ENCODE peak calls at places on chromosomes 3 and 15, in five cellular contexts. One of them, this sample, is unnamed.

GRCh38 chr3:47381317-47382157 is 716 bp downstream of the PTPN23 start:
- DNase-seq in GM20000: peak
- DNase-seq in CD8-positive, alpha-beta T cell: peak
- DNase-seq in CD4-positive, alpha-beta T cell: peak
- DNase-seq in lower leg skin: peak
- DNase-seq in this sample: peak

GRCh38 chr15:25181290-25182097 is 226.7 kb downstream of the SNRPN start:
- DNase-seq in lower leg skin: no peak
- DNase-seq in CD4-positive, alpha-beta T cell: no peak
- DNase-seq in CD8-positive, alpha-beta T cell: no peak
- DNase-seq in GM20000: no peak
- DNase-seq in this sample: no peak

GRCh38 chr15:73081321-73081958 is 29.2 kb downstream of the NEO1 start:
- DNase-seq in CD8-positive, alpha-beta T cell: no peak
- DNase-seq in lower leg skin: peak
- DNase-seq in GM20000: peak
- DNase-seq in CD4-positive, alpha-beta T cell: no peak
- DNase-seq in this sample: peak

GRCh38 chr15:48625126-48625525 is 20.4 kb downstream of the FBN1 start:
- DNase-seq in CD8-positive, alpha-beta T cell: no peak
- DNase-seq in lower leg skin: no peak
- DNase-seq in CD4-positive, alpha-beta T cell: no peak
- DNase-seq in GM20000: no peak
- DNase-seq in this sample: no peak

GRCh38 chr15:56245871-56246814 is 2.5 kb upstream of the RFX7 start:
- DNase-seq in GM20000: peak
- DNase-seq in CD8-positive, alpha-beta T cell: peak
- DNase-seq in lower leg skin: peak
- DNase-seq in CD4-positive, alpha-beta T cell: peak
- DNase-seq in this sample: peak

GRCh38 chr3:193548406-193548805 is 6.3 kb downstream of the ATP13A4 start:
- DNase-seq in GM20000: no peak
- DNase-seq in lower leg skin: no peak
- DNase-seq in CD4-positive, alpha-beta T cell: no peak
- DNase-seq in CD8-positive, alpha-beta T cell: no peak
- DNase-seq in this sample: no peak

GRCh38 chr3:157152930-157153329 is 7.0 kb downstream of the CCNL1 start:
- DNase-seq in CD8-positive, alpha-beta T cell: no peak
- DNase-seq in GM20000: no peak
- DNase-seq in lower leg skin: no peak
- DNase-seq in CD4-positive, alpha-beta T cell: no peak
- DNase-seq in this sample: no peak

GRCh38 chr3:127652246-127652995 is 20.3 kb upstream of the ABTB1 start:
- DNase-seq in lower leg skin: no peak
- DNase-seq in CD4-positive, alpha-beta T cell: no peak
- DNase-seq in GM20000: peak
- DNase-seq in CD8-positive, alpha-beta T cell: no peak
- DNase-seq in this sample: peak

GRCh38 chr3:7506606-7507180 is 645.8 kb downstream of the GRM7 start:
- DNase-seq in lower leg skin: no peak
- DNase-seq in CD8-positive, alpha-beta T cell: no peak
- DNase-seq in GM20000: no peak
- DNase-seq in CD4-positive, alpha-beta T cell: no peak
- DNase-seq in this sample: no peak

GRCh38 chr3:131231710-131232348 is 149.7 kb upstream of the NUDT16 start:
- DNase-seq in CD8-positive, alpha-beta T cell: no peak
- DNase-seq in GM20000: no peak
- DNase-seq in lower leg skin: no peak
- DNase-seq in CD4-positive, alpha-beta T cell: no peak
- DNase-seq in this sample: no peak

GRCh38 chr15:56964182-56964581 is 45.7 kb downstream of the TCF12 start:
- DNase-seq in CD4-positive, alpha-beta T cell: no peak
- DNase-seq in GM20000: no peak
- DNase-seq in lower leg skin: no peak
- DNase-seq in CD8-positive, alpha-beta T cell: no peak
- DNase-seq in this sample: no peak

GRCh38 chr3:129597792-129598381 is 8.6 kb downstream of the PLXND1 start:
- DNase-seq in CD8-positive, alpha-beta T cell: no peak
- DNase-seq in GM20000: no peak
- DNase-seq in lower leg skin: no peak
- DNase-seq in CD4-positive, alpha-beta T cell: no peak
- DNase-seq in this sample: no peak

GRCh38 chr3:127375151-127375937 is 87.5 kb upstream of the PRR20G start:
- DNase-seq in lower leg skin: no peak
- DNase-seq in GM20000: no peak
- DNase-seq in CD8-positive, alpha-beta T cell: no peak
- DNase-seq in CD4-positive, alpha-beta T cell: no peak
- DNase-seq in this sample: no peak

GRCh38 chr15:87680200-87680599 is 576.3 kb downstream of the NTRK3 start:
- DNase-seq in lower leg skin: no peak
- DNase-seq in CD4-positive, alpha-beta T cell: no peak
- DNase-seq in GM20000: no peak
- DNase-seq in CD8-positive, alpha-beta T cell: no peak
- DNase-seq in this sample: no peak

GRCh38 chr3:194860725-194861124 is 175.0 kb downstream of the FAM43A start:
- DNase-seq in CD8-positive, alpha-beta T cell: no peak
- DNase-seq in CD4-positive, alpha-beta T cell: no peak
- DNase-seq in GM20000: no peak
- DNase-seq in lower leg skin: no peak
- DNase-seq in this sample: no peak

GRCh38 chr3:145272684-145273083 is 888.3 kb downstream of the PLOD2 start:
- DNase-seq in lower leg skin: no peak
- DNase-seq in CD4-positive, alpha-beta T cell: no peak
- DNase-seq in GM20000: no peak
- DNase-seq in CD8-positive, alpha-beta T cell: no peak
- DNase-seq in this sample: no peak

GRCh38 chr3:116337229-116337628 is 108.1 kb downstream of the LSAMP start:
- DNase-seq in CD4-positive, alpha-beta T cell: no peak
- DNase-seq in GM20000: no peak
- DNase-seq in lower leg skin: no peak
- DNase-seq in CD8-positive, alpha-beta T cell: no peak
- DNase-seq in this sample: no peak
- TF ChIP-seq CTCF in CD4-positive, alpha-beta T cell: no peak
- TF ChIP-seq CTCF in GM20000: no peak
- TF ChIP-seq CTCF in lower leg skin: no peak
- TF ChIP-seq CTCF in CD8-positive, alpha-beta T cell: no peak
- TF ChIP-seq CTCF in this sample: peak

GRCh38 chr15:51735211-51735610 is 2.2 kb downstream of the LYSMD2 start:
- DNase-seq in CD8-positive, alpha-beta T cell: no peak
- DNase-seq in GM20000: no peak
- DNase-seq in lower leg skin: no peak
- DNase-seq in CD4-positive, alpha-beta T cell: no peak
- DNase-seq in this sample: no peak
- TF ChIP-seq CTCF in CD8-positive, alpha-beta T cell: peak
- TF ChIP-seq CTCF in GM20000: no peak
- TF ChIP-seq CTCF in lower leg skin: no peak
- TF ChIP-seq CTCF in CD4-positive, alpha-beta T cell: no peak
- TF ChIP-seq CTCF in this sample: no peak

DNA sequence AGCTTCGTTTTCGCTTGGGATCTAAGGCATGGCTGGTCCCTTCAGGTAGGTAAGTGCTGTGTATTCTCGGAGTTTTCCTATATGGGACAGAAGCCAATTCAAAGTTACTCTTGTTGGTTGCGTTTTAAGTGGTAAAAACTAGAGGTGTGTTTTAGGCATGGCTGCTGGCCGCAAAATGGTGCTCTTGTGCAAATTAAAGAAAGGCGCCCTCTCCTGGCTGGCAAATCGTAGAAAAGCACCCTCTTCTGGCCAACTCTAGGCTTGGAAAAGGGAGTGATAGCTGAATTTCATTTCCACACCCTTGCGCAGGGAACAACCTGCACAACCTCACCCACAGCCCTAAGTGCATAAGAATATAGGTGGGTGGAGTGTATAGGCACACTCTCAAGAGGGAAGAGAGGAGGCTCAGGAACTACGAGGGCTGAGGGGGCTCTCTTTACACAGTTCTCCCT is 23.5 kb downstream of the DRD3 start:
- DNase-seq in GM20000: peak
- DNase-seq in CD4-positive, alpha-beta T cell: no peak
- DNase-seq in lower leg skin: no peak
- DNase-seq in CD8-positive, alpha-beta T cell: no peak
- DNase-seq in this sample: peak
- TF ChIP-seq CTCF in GM20000: peak
- TF ChIP-seq CTCF in CD4-positive, alpha-beta T cell: peak
- TF ChIP-seq CTCF in lower leg skin: no peak
- TF ChIP-seq CTCF in CD8-positive, alpha-beta T cell: peak
- TF ChIP-seq CTCF in this sample: peak

GRCh38 chr15:62873203-62873602 is 169.3 kb upstream of the TPM1 start:
- DNase-seq in CD8-positive, alpha-beta T cell: no peak
- DNase-seq in CD4-positive, alpha-beta T cell: no peak
- DNase-seq in GM20000: no peak
- DNase-seq in lower leg skin: no peak
- DNase-seq in this sample: no peak

GRCh38 chr15:62866366-62866765 is 176.2 kb upstream of the TPM1 start:
- DNase-seq in CD8-positive, alpha-beta T cell: no peak
- DNase-seq in GM20000: no peak
- DNase-seq in lower leg skin: no peak
- DNase-seq in CD4-positive, alpha-beta T cell: no peak
- DNase-seq in this sample: no peak

GRCh38 chr15:62870216-62870615 is 172.3 kb upstream of the TPM1 start:
- DNase-seq in lower leg skin: no peak
- DNase-seq in CD8-positive, alpha-beta T cell: no peak
- DNase-seq in CD4-positive, alpha-beta T cell: no peak
- DNase-seq in GM20000: no peak
- DNase-seq in this sample: no peak

GRCh38 chr15:62869116-62869515 is 173.4 kb upstream of the TPM1 start:
- DNase-seq in lower leg skin: no peak
- DNase-seq in CD4-positive, alpha-beta T cell: no peak
- DNase-seq in CD8-positive, alpha-beta T cell: no peak
- DNase-seq in GM20000: no peak
- DNase-seq in this sample: no peak

GRCh38 chr15:62868507-62868906 is 174.0 kb upstream of the TPM1 start:
- DNase-seq in CD4-positive, alpha-beta T cell: no peak
- DNase-seq in GM20000: no peak
- DNase-seq in lower leg skin: no peak
- DNase-seq in CD8-positive, alpha-beta T cell: no peak
- DNase-seq in this sample: no peak
- TF ChIP-seq CTCF in CD4-positive, alpha-beta T cell: no peak
- TF ChIP-seq CTCF in GM20000: no peak
- TF ChIP-seq CTCF in lower leg skin: no peak
- TF ChIP-seq CTCF in CD8-positive, alpha-beta T cell: no peak
- TF ChIP-seq CTCF in this sample: no peak